ENCODE peak calls at places on chromosomes 13 and 19, in six cellular contexts. U, G, V, S, X and C are unnamed samples.
A peak's percentile ranks its signal among the peaks of the same experiment; 100 is the strongest.

GRCh38 chr19:55132453-55133129 is 15.2 kb upstream of the PPP1R12C start:
- DNase-seq in U (no peak), G (no peak), V (no peak), S (no peak), X (no peak), C (no peak)

GRCh38 chr13:41145136-41145908 is 12.7 kb upstream of the KBTBD6 start:
- DNase-seq in U (no peak), G (no peak), V (no peak), S (no peak), X (no peak), C (no peak)

GRCh38 chr19:33110201-33110910 is 21.6 kb upstream of the WDR88 start:
- DNase-seq in U (no peak), G (no peak), V (no peak), S (no peak), X (no peak), C (no peak)

GRCh38 chr19:1263198-1263597 is 5.9 kb upstream of the CIRBP start:
- DNase-seq in U (no peak), G (no peak), V (no peak), S (no peak), X (no peak), C (no peak)

GRCh38 chr13:99385940-99386339 is 78.7 kb upstream of the GPR183 start:
- DNase-seq in U (no peak), G (no peak), V (no peak), S (no peak), X (peak; percentile 36), C (no peak)

GRCh38 chr19:32817252-32817912 is 52.2 kb downstream of the SLC7A9 start:
- DNase-seq in U (no peak), G (no peak), V (no peak), S (no peak), X (no peak), C (no peak)

GRCh38 chr19:44476559-44477408 is 23.5 kb downstream of the ZNF180 start:
- DNase-seq in U (no peak), G (no peak), V (no peak), S (no peak), X (no peak), C (no peak)

GRCh38 chr13:49791214-49791752 is 1.2 kb downstream of the KPNA3 start:
- DNase-seq in U (no peak), G (no peak), V (peak; percentile 2), S (no peak), X (no peak), C (no peak)

GRCh38 chr13:30895773-30896172 is 10.3 kb upstream of the MEDAG start:
- DNase-seq in U (peak; percentile 76), G (no peak), V (no peak), S (no peak), X (no peak), C (no peak)

GRCh38 chr19:23509686-23510450 is 114.6 kb upstream of the ZNF91 start:
- DNase-seq in U (no peak), G (no peak), V (no peak), S (no peak), X (no peak), C (no peak)

GRCh38 chr19:57465680-57466381 is 8.9 kb upstream of the VN1R1 start:
- DNase-seq in U (peak; percentile 27), G (no peak), V (no peak), S (no peak), X (peak; percentile 56), C (no peak)

GRCh38 chr13:102642475-102642874 is 45.7 kb downstream of the TPP2 start:
- DNase-seq in U (peak; percentile 85), G (no peak), V (no peak), S (no peak), X (no peak), C (no peak)

GRCh38 chr13:95956589-95957148 is 96.5 kb downstream of the UGGT2 start:
- DNase-seq in U (no peak), G (no peak), V (no peak), S (no peak), X (no peak), C (no peak)

GRCh38 chr19:53980553-53981407 is 10.7 kb upstream of the CACNG6 start:
- DNase-seq in U (peak; percentile 65), G (no peak), V (no peak), S (no peak), X (peak; percentile 94), C (no peak)

GRCh38 chr19:44671400-44671799 is at the start of gene CEACAM19:
- DNase-seq in U (no peak), G (no peak), V (no peak), S (no peak), X (no peak), C (no peak)

GRCh38 chr19:18013621-18014111 is 5.7 kb downstream of the ARRDC2 start:
- DNase-seq in U (peak; percentile 91), G (no peak), V (no peak), S (no peak), X (no peak), C (no peak)

GRCh38 chr13:44017756-44018309 is 138.1 kb downstream of the LACC1 start:
- DNase-seq in U (no peak), G (no peak), V (no peak), S (no peak), X (no peak), C (no peak)